ENCODE peak calls at places on chromosome 16, in five cellular contexts. J is GM23248; E is testis; A is CD4-positive, CD25-positive, alpha-beta regulatory T cell; U is mammary epithelial cell. G is an unnamed sample. For H3K4me1 and H3K36me3, the result is how much of the 10 kb centered on the place peaks cover.

GRCh38 chr16:50606431-50607050 is 58.3 kb downstream of the NKD1 start:
- DNase-seq in A (no peak), U (no peak), J (no peak), E (no peak), G (no peak)

GRCh38 chr16:30775381-30776099 is 11.5 kb downstream of the ZNF629 start:
- DNase-seq in E (peak), U (peak), J (peak), A (peak), G (peak)

GRCh38 chr16:19853132-19853972 is 31.3 kb downstream of the GPRC5B start:
- DNase-seq in E (no peak), A (no peak), J (no peak), U (no peak), G (no peak)

GRCh38 chr16:27778171-27778925 is 228.4 kb downstream of the KATNIP start:
- DNase-seq in J (no peak), E (no peak), A (no peak), U (no peak), G (no peak)

GRCh38 chr16:85681255-85681654 is 7.5 kb downstream of the GINS2 start:
- DNase-seq in U (no peak), A (no peak), J (no peak), E (no peak), G (no peak)

GRCh38 chr16:11084484-11085024 is 140.2 kb downstream of the CLEC16A start:
- DNase-seq in J (peak), A (no peak), E (no peak), U (no peak), G (no peak)

GRCh38 chr16:77721752-77722314 is 481 bp upstream of the NUDT7 start:
- DNase-seq in E (no peak), J (no peak), U (no peak), A (no peak), G (no peak)

GRCh38 chr16:74954763-74955162 is 30.2 kb downstream of the WDR59 start:
- DNase-seq in A (no peak), U (no peak), J (no peak), E (no peak), G (no peak)

GRCh38 chr16:48146131-48146530 is 9.7 kb downstream of the ABCC12 start:
- DNase-seq in E (no peak), U (no peak), J (no peak), A (no peak), G (no peak)

GRCh38 chr16:54931757-54932660 is 1.3 kb downstream of the IRX5 start:
- DNase-seq in J (peak), E (no peak), A (no peak), U (peak), G (no peak)

GRCh38 chr16:69037373-69038160 is 67.9 kb upstream of the HAS3 start:
- DNase-seq in E (no peak), J (no peak), U (no peak), A (no peak), G (no peak)

GRCh38 chr16:89422905-89423630 is 67.3 kb downstream of the ANKRD11 start:
- DNase-seq in U (peak), E (no peak), A (no peak), J (peak), G (no peak)

GRCh38 chr16:79560923-79561322 is 39.6 kb downstream of the MAF start:
- DNase-seq in E (no peak), J (no peak), A (no peak), U (no peak), G (no peak)

GRCh38 chr16:5874899-5875298 is 777.3 kb upstream of the EEF2KMT start:
- DNase-seq in A (no peak), E (no peak), J (no peak), U (no peak), G (no peak)

GRCh38 chr16:49693445-49693844 is 162.5 kb downstream of the ZNF423 start:
- DNase-seq in E (no peak), A (no peak), U (no peak), J (no peak), G (no peak)

GRCh38 chr16:30715777-30716445 is 16.9 kb downstream of the SRCAP start:
- DNase-seq in E (no peak), U (peak), J (peak), A (no peak), G (no peak)

GRCh38 chr16:72844225-72844920 is 203.6 kb downstream of the ZFHX3 start:
- DNase-seq in J (no peak), E (no peak), A (no peak), U (no peak), G (no peak)
- H3K4me1 ChIP-seq in J (under half), E (under half), A (under half), U (under half), G (under half)

DNA sequence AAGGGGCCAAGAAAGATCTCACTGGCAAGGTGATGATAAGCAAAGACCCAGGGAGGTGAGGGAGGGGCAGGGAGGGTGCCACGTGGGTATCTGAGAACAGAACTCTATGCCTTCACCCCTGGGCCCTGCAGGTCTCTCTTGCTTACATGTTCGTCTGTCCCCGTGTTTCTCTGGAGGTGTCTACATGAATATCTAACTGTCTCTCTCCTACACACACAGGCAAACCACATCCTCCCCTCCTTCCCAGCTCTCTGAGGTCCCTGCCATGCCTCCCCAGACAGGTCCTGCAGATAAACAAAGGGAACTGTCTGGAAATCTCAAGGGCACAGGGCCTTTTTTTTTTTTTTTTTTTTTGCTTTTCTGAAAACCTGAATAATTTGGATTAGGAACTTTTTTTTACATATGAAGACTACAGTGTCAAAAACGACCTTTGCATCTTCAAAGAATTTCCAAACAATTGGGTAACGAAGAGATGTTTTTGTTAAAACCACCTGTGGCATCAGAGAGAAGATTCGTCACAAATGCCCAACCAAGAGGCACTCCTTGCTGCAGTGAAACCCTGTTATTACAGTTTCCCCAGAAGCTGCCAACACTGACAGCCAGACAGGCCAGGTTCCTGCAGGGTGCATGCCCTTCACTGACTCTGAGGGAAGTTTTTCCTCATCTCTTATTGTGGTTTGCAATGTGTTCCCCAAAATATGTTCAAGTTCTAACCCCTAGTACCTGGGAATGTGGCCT is 17.8 kb downstream of the PLLP start:
- DNase-seq in J (no peak), E (peak), A (no peak), U (no peak), G (no peak)
- H3K4me3 ChIP-seq in J (no peak), E (no peak), A (no peak), U (no peak), G (no peak)

GRCh38 chr16:1461146-1461545 is 13.7 kb downstream of the CLCN7 start:
- DNase-seq in J (no peak), E (no peak), A (no peak), U (no peak), G (no peak)

GRCh38 chr16:1460602-1461138 is 14.2 kb downstream of the CLCN7 start:
- DNase-seq in A (no peak), U (no peak), J (no peak), E (no peak), G (no peak)

GRCh38 chr16:1458977-1459341 is 14.6 kb upstream of the CCDC154 start:
- DNase-seq in J (no peak), U (no peak), E (no peak), A (no peak), G (no peak)

GRCh38 chr16:1458336-1458976 is 14.1 kb upstream of the CCDC154 start:
- DNase-seq in U (peak), E (no peak), J (peak), A (no peak), G (no peak)

DNA sequence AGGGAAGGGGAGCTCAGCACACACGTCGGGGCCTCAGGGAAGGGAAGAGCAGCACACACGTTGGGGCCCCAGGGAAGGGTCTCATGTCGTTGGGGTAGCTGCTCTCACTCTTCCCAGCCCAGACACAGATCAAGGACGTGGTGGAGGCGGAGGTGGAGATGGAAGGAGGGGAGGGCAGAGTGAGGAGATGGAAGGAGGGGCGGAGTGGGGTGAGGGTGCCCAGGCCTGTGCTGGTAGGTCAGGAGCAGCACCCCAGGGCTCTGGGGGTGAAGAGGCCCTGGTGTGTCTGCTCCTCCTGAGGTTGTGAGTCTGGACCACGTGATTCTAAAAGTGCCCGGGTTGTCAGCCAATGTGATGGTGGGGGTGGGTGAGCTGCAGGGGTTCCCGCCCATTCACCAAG is 14.9 kb downstream of the CLCN7 start:
- DNase-seq in A (no peak), E (no peak), U (no peak), J (no peak), G (no peak)
- H3K36me3 ChIP-seq in A (under half), E (under half), U (under half), J (under half), G (half or more)

DNA sequence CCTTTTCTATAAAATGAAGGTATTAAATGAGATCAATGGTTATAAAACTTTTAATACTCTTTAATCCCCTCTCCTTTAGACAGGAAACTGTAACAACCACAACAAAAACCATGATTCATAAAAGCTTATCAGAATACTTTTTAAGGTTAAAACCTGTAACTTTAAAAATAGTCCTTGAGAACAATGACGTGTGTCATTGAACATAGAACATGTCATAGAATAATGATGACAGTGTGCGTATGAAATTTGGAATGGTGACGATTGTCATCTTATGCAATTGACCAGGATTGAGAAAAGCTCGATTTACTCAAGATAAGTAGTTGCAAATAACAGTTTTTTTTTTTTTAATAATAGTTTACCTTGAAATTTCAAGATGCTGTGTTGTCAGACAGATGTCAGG is 94.1 kb downstream of the PLCG2 start:
- DNase-seq in U (no peak), J (no peak), A (no peak), E (no peak), G (no peak)
- H3K4me1 ChIP-seq in U (under half), J (under half), A (under half), E (under half), G (under half)

GRCh38 chr16:3007059-3007956 is 5.4 kb upstream of the CLDN9 start:
- DNase-seq in E (no peak), J (no peak), U (no peak), A (no peak), G (no peak)

GRCh38 chr16:3003582-3004270 is 9.0 kb upstream of the CLDN9 start:
- DNase-seq in U (peak), A (peak), E (peak), J (peak), G (peak)

GRCh38 chr16:3007957-3008748 is 4.6 kb upstream of the CLDN9 start:
- DNase-seq in U (no peak), E (no peak), J (no peak), A (no peak), G (no peak)

GRCh38 chr16:3004319-3004718 is 8.4 kb upstream of the CLDN9 start:
- DNase-seq in J (peak), U (no peak), A (no peak), E (no peak), G (no peak)

DNA sequence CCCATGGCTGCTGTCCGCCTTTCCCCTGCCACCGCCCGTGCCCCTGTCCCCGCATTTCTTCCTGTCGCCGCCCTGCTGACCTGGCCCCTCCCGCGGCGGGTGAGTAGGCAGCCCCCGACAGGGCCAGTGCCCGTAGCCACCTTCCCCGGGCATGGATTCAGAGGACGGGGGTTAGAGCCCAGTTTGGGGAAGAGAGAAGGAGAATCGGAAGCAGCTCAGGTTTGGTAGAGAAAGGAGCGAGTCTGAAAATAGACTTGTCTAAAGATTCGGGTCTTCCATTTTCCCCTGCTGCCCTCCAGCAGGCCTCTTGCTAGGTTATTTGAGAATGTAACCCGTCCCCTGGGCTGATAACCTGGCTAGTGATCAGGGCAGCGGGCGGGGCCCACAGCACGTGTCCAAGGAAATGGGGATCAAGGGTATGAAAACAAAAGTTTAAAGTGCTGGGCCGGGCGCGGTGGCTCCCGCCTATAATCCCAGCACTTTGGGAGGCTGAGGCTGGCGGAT is 7.9 kb upstream of the CLDN9 start:
- DNase-seq in E (no peak), A (no peak), U (no peak), J (no peak), G (no peak)
- H3K4me3 ChIP-seq in E (no peak), A (no peak), U (peak), J (peak), G (peak)

GRCh38 chr16:66529475-66529874 is 20.4 kb downstream of the TK2 start:
- DNase-seq in U (no peak), A (no peak), J (no peak), E (no peak), G (no peak)
- H3K36me3 ChIP-seq in U (under half), A (under half), J (under half), E (under half), G (half or more)